ENCODE peak calls at places on chromosomes 7 and 10, in eight cellular contexts. S, A, Y, L, M, B, I and W are unnamed samples.

GRCh38 chr10:31770307-31770902 is 158.2 kb downstream of the ARHGAP12 start:
- DNase-seq in I (no peak), A (no peak), B (no peak), S (peak; percentile 78), M (no peak), Y (peak; percentile 69), L (peak; percentile 41), W (peak; percentile 46)

GRCh38 chr7:27377988-27378387 is 135.4 kb downstream of the EVX1 start:
- DNase-seq in I (no peak), B (no peak), Y (no peak), L (no peak), A (no peak), S (no peak), M (no peak), W (no peak)

GRCh38 chr7:149196705-149197171 is 1.4 kb downstream of the ZNF282 start:
- DNase-seq in A (no peak), Y (peak; percentile 26), B (peak; percentile 59), I (no peak), L (no peak), M (no peak), S (peak; percentile 38), W (no peak)

GRCh38 chr7:139054101-139054500 is 18.3 kb upstream of the ZC3HAV1L start:
- DNase-seq in B (peak; percentile 42), L (no peak), A (no peak), Y (no peak), M (no peak), S (no peak), I (no peak), W (peak; percentile 87)

GRCh38 chr7:104012815-104013214 is 23.4 kb upstream of the RELN start:
- DNase-seq in B (no peak), S (no peak), I (no peak), Y (no peak), M (no peak), A (no peak), L (no peak), W (no peak)

GRCh38 chr10:42999385-43000020 is 77.4 kb upstream of the RET start:
- DNase-seq in S (no peak), Y (no peak), A (no peak), B (no peak), I (no peak), M (no peak), L (no peak), W (no peak)

GRCh38 chr7:104137971-104138370 is 69.8 kb downstream of the ORC5 start:
- DNase-seq in L (no peak), A (no peak), B (peak; percentile 76), M (no peak), Y (no peak), I (no peak), S (peak; percentile 55), W (no peak)

GRCh38 chr10:51341216-51341615 is 266.9 kb downstream of the PRKG1 start:
- DNase-seq in L (no peak), M (no peak), B (peak; percentile 63), I (peak; percentile 8), Y (no peak), A (no peak), S (no peak), W (no peak)

GRCh38 chr7:77908664-77909063 is 110.1 kb downstream of the PHTF2 start:
- DNase-seq in B (no peak), M (no peak), S (no peak), L (no peak), Y (no peak), A (no peak), I (no peak), W (no peak)

GRCh38 chr7:137978464-137979237 is 23.2 kb downstream of the CREB3L2 start:
- DNase-seq in A (no peak), B (peak; percentile 99), M (peak; percentile 79), L (no peak), S (peak; percentile 93), Y (no peak), I (no peak), W (no peak)

GRCh38 chr10:100805543-100806355 is 60.4 kb downstream of the PAX2 start:
- DNase-seq in L (no peak), I (no peak), S (no peak), A (no peak), Y (no peak), B (no peak), M (no peak), W (no peak)

GRCh38 chr7:431658-432111 is 88.0 kb downstream of the PDGFA start:
- DNase-seq in S (no peak), Y (no peak), B (no peak), M (no peak), A (no peak), I (no peak), L (no peak), W (no peak)